ENCODE peak calls at places on chromosomes 4 and X, in six cellular contexts. U, W, Z, E, C and A are unnamed samples.

GRCh38 chrX:14529288-14529989 is at the start of gene GLRA2:
- DNase-seq in W (peak), C (no peak), E (no peak), Z (no peak), U (no peak), A (peak)

GRCh38 chr4:128957459-128957858 is 135.9 kb downstream of the SCLT1 start:
- DNase-seq in C (no peak), U (no peak), E (no peak), W (no peak), Z (no peak), A (no peak)

GRCh38 chr4:123783091-123783765 is 386.6 kb downstream of the SPRY1 start:
- DNase-seq in C (no peak), W (no peak), U (no peak), Z (no peak), E (no peak), A (no peak)

GRCh38 chr4:1403177-1403583 is 3.1 kb downstream of the NKX1-1 start:
- DNase-seq in Z (no peak), C (no peak), W (no peak), E (peak), U (no peak), A (peak)

GRCh38 chr4:147860960-147861359 is 129.1 kb downstream of the ARHGAP10 start:
- DNase-seq in E (no peak), C (no peak), U (no peak), W (no peak), Z (no peak), A (no peak)

GRCh38 chr4:176340871-176341685 is 21.3 kb downstream of the SPCS3 start:
- DNase-seq in U (no peak), W (peak), E (no peak), C (no peak), Z (peak), A (no peak)

GRCh38 chrX:124328765-124329164 is 3.7 kb upstream of the TEX13D start:
- DNase-seq in Z (peak), C (no peak), W (no peak), U (no peak), E (no peak), A (no peak)

GRCh38 chrX:56783450-56783831 is 54.4 kb downstream of the NBDY start:
- DNase-seq in E (peak), C (no peak), U (peak), W (peak), Z (no peak), A (peak)

GRCh38 chr4:185773419-185773818 is 38.6 kb downstream of the SORBS2 start:
- DNase-seq in U (no peak), W (no peak), C (no peak), Z (peak), E (peak), A (peak)

GRCh38 chr4:29861307-29861706 is 858.9 kb upstream of the PCDH7 start:
- DNase-seq in U (no peak), W (no peak), E (no peak), C (no peak), Z (no peak), A (no peak)

GRCh38 chr4:54099287-54099958 is 540 bp upstream of the GSX2 start:
- DNase-seq in U (no peak), C (peak), E (no peak), Z (no peak), W (peak), A (peak)

GRCh38 chr4:18075823-18076433 is 54.4 kb upstream of the LCORL start:
- DNase-seq in U (peak), E (no peak), Z (peak), W (no peak), C (peak), A (peak)